ENCODE peak calls at places on chromosomes 5 and 9, in six cellular contexts. One of them, this sample, is unnamed. For H3K4me1, the result is how much of the 10 kb centered on the place peaks cover.

GRCh38 chr5:15266265-15266664 is 233.7 kb upstream of the FBXL7 start:
- ATAC-seq in HepG2: no peak
- ATAC-seq in Panc1: no peak
- ATAC-seq in GM12878: no peak
- ATAC-seq in HCT116: no peak
- ATAC-seq in K562: no peak
- ATAC-seq in this sample: no peak

GRCh38 chr5:172144291-172144815 is 43.7 kb downstream of the STK10 start:
- ATAC-seq in Panc1: no peak
- ATAC-seq in GM12878: peak
- ATAC-seq in K562: peak
- ATAC-seq in HCT116: no peak
- ATAC-seq in HepG2: peak
- ATAC-seq in this sample: peak

GRCh38 chr5:110258460-110258859 is 468.0 kb downstream of the TMEM232 start:
- ATAC-seq in HCT116: no peak
- ATAC-seq in Panc1: no peak
- ATAC-seq in GM12878: no peak
- ATAC-seq in K562: no peak
- ATAC-seq in HepG2: peak
- ATAC-seq in this sample: no peak

GRCh38 chr9:108040783-108041182 is 551.2 kb upstream of the KLF4 start:
- ATAC-seq in HepG2: no peak
- ATAC-seq in HCT116: peak
- ATAC-seq in GM12878: no peak
- ATAC-seq in K562: peak
- ATAC-seq in Panc1: no peak
- ATAC-seq in this sample: no peak

GRCh38 chr9:36029765-36030528 is 6.8 kb upstream of the RECK start:
- ATAC-seq in GM12878: no peak
- ATAC-seq in Panc1: no peak
- ATAC-seq in HCT116: no peak
- ATAC-seq in K562: no peak
- ATAC-seq in HepG2: no peak
- ATAC-seq in this sample: peak

GRCh38 chr9:18473551-18474279 is at the start of gene ADAMTSL1:
- ATAC-seq in K562: no peak
- ATAC-seq in HCT116: no peak
- ATAC-seq in HepG2: no peak
- ATAC-seq in GM12878: no peak
- ATAC-seq in Panc1: no peak
- ATAC-seq in this sample: peak

GRCh38 chr9:91733006-91733624 is 216.9 kb downstream of the ROR2 start:
- ATAC-seq in GM12878: no peak
- ATAC-seq in HepG2: no peak
- ATAC-seq in Panc1: no peak
- ATAC-seq in K562: no peak
- ATAC-seq in HCT116: no peak
- ATAC-seq in this sample: no peak

GRCh38 chr9:31908158-31908890 is 476.1 kb upstream of the ACO1 start:
- ATAC-seq in GM12878: peak
- ATAC-seq in K562: no peak
- ATAC-seq in Panc1: peak
- ATAC-seq in HCT116: peak
- ATAC-seq in HepG2: no peak
- ATAC-seq in this sample: no peak

GRCh38 chr5:124678478-124678877 is 68.0 kb downstream of the ZNF608 start:
- ATAC-seq in K562: peak
- ATAC-seq in HepG2: no peak
- ATAC-seq in Panc1: peak
- ATAC-seq in GM12878: no peak
- ATAC-seq in HCT116: no peak
- ATAC-seq in this sample: no peak

GRCh38 chr9:137138701-137139467 is at the start of gene GRIN1:
- ATAC-seq in HCT116: no peak
- ATAC-seq in Panc1: no peak
- ATAC-seq in GM12878: no peak
- ATAC-seq in HepG2: peak
- ATAC-seq in K562: peak
- ATAC-seq in this sample: peak

GRCh38 chr9:114123031-114123977 is 24.2 kb upstream of the KIF12 start:
- ATAC-seq in GM12878: no peak
- ATAC-seq in K562: no peak
- ATAC-seq in HepG2: peak
- ATAC-seq in Panc1: no peak
- ATAC-seq in HCT116: no peak
- ATAC-seq in this sample: no peak

GRCh38 chr5:140298183-140298601 is 4.7 kb downstream of the PFDN1 start:
- ATAC-seq in Panc1: no peak
- ATAC-seq in K562: no peak
- ATAC-seq in GM12878: no peak
- ATAC-seq in HCT116: no peak
- ATAC-seq in HepG2: no peak
- ATAC-seq in this sample: no peak

GRCh38 chr9:71630371-71630770 is 137.9 kb downstream of the CEMIP2 start:
- ATAC-seq in HCT116: no peak
- ATAC-seq in HepG2: no peak
- ATAC-seq in GM12878: no peak
- ATAC-seq in Panc1: no peak
- ATAC-seq in K562: peak
- ATAC-seq in this sample: no peak

GRCh38 chr5:79845448-79846197 is 145.4 kb downstream of the MTX3 start:
- ATAC-seq in GM12878: no peak
- ATAC-seq in Panc1: no peak
- ATAC-seq in K562: peak
- ATAC-seq in HCT116: no peak
- ATAC-seq in HepG2: no peak
- ATAC-seq in this sample: peak

GRCh38 chr5:74673011-74673790 is 11.8 kb upstream of the HEXB start:
- ATAC-seq in GM12878: peak
- ATAC-seq in HCT116: peak
- ATAC-seq in HepG2: peak
- ATAC-seq in K562: peak
- ATAC-seq in Panc1: peak
- ATAC-seq in this sample: peak

GRCh38 chr9:4090491-4090890 is 209.4 kb downstream of the GLIS3 start:
- ATAC-seq in HCT116: peak
- ATAC-seq in K562: no peak
- ATAC-seq in GM12878: no peak
- ATAC-seq in HepG2: peak
- ATAC-seq in Panc1: no peak
- ATAC-seq in this sample: no peak
- TF ChIP-seq CTCF in HCT116: peak
- TF ChIP-seq CTCF in K562: no peak
- TF ChIP-seq CTCF in GM12878: no peak
- TF ChIP-seq CTCF in HepG2: no peak
- TF ChIP-seq CTCF in Panc1: peak
- TF ChIP-seq CTCF in this sample: no peak

GRCh38 chr9:34985311-34985899 is 4.1 kb upstream of the DNAJB5 start:
- ATAC-seq in Panc1: no peak
- ATAC-seq in GM12878: no peak
- ATAC-seq in K562: no peak
- ATAC-seq in HepG2: no peak
- ATAC-seq in HCT116: no peak
- ATAC-seq in this sample: no peak

GRCh38 chr9:34986541-34987047 is 3.0 kb upstream of the DNAJB5 start:
- ATAC-seq in K562: no peak
- ATAC-seq in HCT116: no peak
- ATAC-seq in Panc1: no peak
- ATAC-seq in HepG2: no peak
- ATAC-seq in GM12878: peak
- ATAC-seq in this sample: no peak

GRCh38 chr9:34989056-34989945 is at the start of gene DNAJB5:
- ATAC-seq in GM12878: peak
- ATAC-seq in HepG2: peak
- ATAC-seq in HCT116: peak
- ATAC-seq in K562: peak
- ATAC-seq in Panc1: peak
- ATAC-seq in this sample: peak

GRCh38 chr9:34988218-34989055 is 1.1 kb upstream of the DNAJB5 start:
- ATAC-seq in Panc1: no peak
- ATAC-seq in K562: no peak
- ATAC-seq in HCT116: no peak
- ATAC-seq in GM12878: no peak
- ATAC-seq in HepG2: no peak
- ATAC-seq in this sample: no peak

DNA sequence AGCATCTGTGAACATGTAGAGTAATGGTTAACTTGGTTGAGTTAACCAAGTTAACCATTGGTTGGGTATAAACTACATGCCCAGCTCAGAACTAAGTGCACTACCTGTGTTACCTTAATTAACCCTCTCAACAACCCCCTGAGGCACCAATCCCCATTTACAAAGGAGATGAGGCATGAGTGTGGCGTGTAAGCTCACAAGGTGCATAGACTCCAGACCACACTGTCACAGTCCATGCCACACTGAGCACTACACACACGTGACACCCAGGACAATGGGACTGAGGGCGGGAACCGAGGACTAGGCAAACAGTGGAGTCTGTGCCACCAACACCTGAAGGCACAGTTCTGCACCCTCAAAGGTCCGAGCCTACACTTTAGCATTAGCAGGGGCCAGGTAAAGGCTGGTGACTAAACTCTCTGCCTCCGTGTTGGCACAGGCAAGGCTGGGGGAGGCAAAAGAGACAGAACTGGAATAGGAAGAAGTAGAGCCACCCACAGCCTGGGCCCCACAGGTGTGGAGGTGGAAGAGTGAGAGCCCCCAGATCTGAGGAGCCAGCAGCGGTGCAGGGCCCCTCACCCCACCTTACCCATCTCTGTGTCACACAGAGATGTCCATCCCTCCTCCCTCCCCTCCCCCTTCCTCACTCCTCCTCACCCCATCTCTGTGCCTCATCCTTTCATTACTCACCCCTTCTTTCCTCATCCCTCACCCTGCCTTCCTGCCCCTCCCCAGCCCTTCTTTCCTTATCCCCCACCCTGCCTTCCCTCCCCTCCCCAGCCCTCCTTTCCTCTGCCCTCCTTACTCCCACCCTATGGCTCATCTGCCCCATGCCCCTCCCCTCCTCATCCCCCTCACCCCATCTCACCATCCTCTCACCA is 2.1 kb upstream of the DNAJB5 start:
- ATAC-seq in GM12878: no peak
- ATAC-seq in Panc1: no peak
- ATAC-seq in K562: no peak
- ATAC-seq in HCT116: no peak
- ATAC-seq in HepG2: no peak
- ATAC-seq in this sample: no peak
- H3K4me1 ChIP-seq in GM12878: half or more
- H3K4me1 ChIP-seq in Panc1: under half
- H3K4me1 ChIP-seq in K562: under half
- H3K4me1 ChIP-seq in HCT116: under half
- H3K4me1 ChIP-seq in HepG2: under half
- H3K4me1 ChIP-seq in this sample: under half

GRCh38 chr5:159449925-159450324 is 119.6 kb upstream of the IL12B start:
- ATAC-seq in HepG2: no peak
- ATAC-seq in GM12878: no peak
- ATAC-seq in Panc1: no peak
- ATAC-seq in HCT116: peak
- ATAC-seq in K562: no peak
- ATAC-seq in this sample: no peak

GRCh38 chr5:159453209-159453608 is 122.9 kb upstream of the IL12B start:
- ATAC-seq in K562: no peak
- ATAC-seq in HCT116: no peak
- ATAC-seq in Panc1: no peak
- ATAC-seq in HepG2: no peak
- ATAC-seq in GM12878: peak
- ATAC-seq in this sample: no peak

GRCh38 chr5:159450417-159450816 is 120.1 kb upstream of the IL12B start:
- ATAC-seq in HCT116: peak
- ATAC-seq in GM12878: no peak
- ATAC-seq in Panc1: peak
- ATAC-seq in K562: no peak
- ATAC-seq in HepG2: no peak
- ATAC-seq in this sample: no peak

GRCh38 chr5:159452480-159453167 is 122.3 kb upstream of the IL12B start:
- ATAC-seq in HepG2: no peak
- ATAC-seq in HCT116: no peak
- ATAC-seq in K562: no peak
- ATAC-seq in GM12878: peak
- ATAC-seq in Panc1: no peak
- ATAC-seq in this sample: no peak

GRCh38 chr5:159451197-159452052 is 121.1 kb upstream of the IL12B start:
- ATAC-seq in HepG2: no peak
- ATAC-seq in GM12878: no peak
- ATAC-seq in K562: no peak
- ATAC-seq in HCT116: peak
- ATAC-seq in Panc1: peak
- ATAC-seq in this sample: peak
- TF ChIP-seq POLR2AphosphoS5 in HepG2: no peak
- TF ChIP-seq POLR2AphosphoS5 in GM12878: no peak
- TF ChIP-seq POLR2AphosphoS5 in K562: no peak
- TF ChIP-seq POLR2AphosphoS5 in HCT116: no peak
- TF ChIP-seq POLR2AphosphoS5 in Panc1: no peak
- TF ChIP-seq POLR2AphosphoS5 in this sample: peak

GRCh38 chr5:155049569-155050383 is 36.2 kb downstream of the KIF4B start:
- ATAC-seq in HCT116: peak
- ATAC-seq in Panc1: peak
- ATAC-seq in K562: peak
- ATAC-seq in HepG2: peak
- ATAC-seq in GM12878: peak
- ATAC-seq in this sample: no peak
- TF ChIP-seq CTCF in HCT116: peak
- TF ChIP-seq CTCF in Panc1: peak
- TF ChIP-seq CTCF in K562: peak
- TF ChIP-seq CTCF in HepG2: peak
- TF ChIP-seq CTCF in GM12878: peak
- TF ChIP-seq CTCF in this sample: no peak

DNA sequence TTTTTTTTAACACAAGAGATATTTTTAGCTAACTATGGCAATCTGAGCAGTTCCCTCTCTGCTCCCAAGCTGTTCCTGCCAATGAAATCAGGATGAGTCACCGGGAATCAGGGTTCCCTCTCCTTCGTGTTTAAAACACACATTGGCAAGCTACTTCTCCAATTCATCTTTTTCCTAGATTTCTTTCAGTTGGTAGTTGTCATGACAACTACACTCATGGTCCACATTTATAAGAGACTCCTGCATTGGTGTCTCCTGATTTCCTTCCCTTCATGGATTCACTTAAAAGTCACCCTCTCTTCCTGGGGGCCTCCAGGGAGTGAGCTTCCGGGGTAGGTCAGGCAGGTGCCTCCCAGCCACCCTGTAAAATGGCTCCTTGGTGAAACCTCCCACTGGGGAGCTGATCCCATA is 72.3 kb upstream of the NIPAL4 start:
- ATAC-seq in HCT116: peak
- ATAC-seq in K562: no peak
- ATAC-seq in HepG2: no peak
- ATAC-seq in GM12878: no peak
- ATAC-seq in Panc1: no peak
- ATAC-seq in this sample: peak
- H3K4me1 ChIP-seq in HCT116: half or more
- H3K4me1 ChIP-seq in K562: under half
- H3K4me1 ChIP-seq in HepG2: under half
- H3K4me1 ChIP-seq in GM12878: under half
- H3K4me1 ChIP-seq in Panc1: under half
- H3K4me1 ChIP-seq in this sample: half or more